ENCODE peak calls at places on chromosomes 7 and 10, in six cellular contexts. P, U, D, G, Y and Z are unnamed samples.

GRCh38 chr7:27229448-27229847 is 13.2 kb upstream of the EVX1 start:
- DNase-seq in P (no peak), U (no peak), D (no peak), G (no peak), Y (no peak), Z (no peak)

GRCh38 chr7:47536705-47537611 is 45.0 kb downstream of the TNS3 start:
- DNase-seq in P (no peak), U (peak), D (no peak), G (peak), Y (peak), Z (no peak)

GRCh38 chr7:20153999-20154398 is 63.2 kb downstream of the MACC1 start:
- DNase-seq in P (no peak), U (no peak), D (no peak), G (no peak), Y (no peak), Z (no peak)

GRCh38 chr10:126921974-126922525 is 16.8 kb downstream of the DOCK1 start:
- DNase-seq in P (no peak), U (no peak), D (no peak), G (no peak), Y (peak), Z (no peak)

GRCh38 chr10:46992794-46993552 is 81.7 kb downstream of the PTPN20 start:
- DNase-seq in P (no peak), U (no peak), D (no peak), G (no peak), Y (peak), Z (no peak)

GRCh38 chr7:20159226-20159747 is 57.9 kb downstream of the MACC1 start:
- DNase-seq in P (no peak), U (no peak), D (no peak), G (no peak), Y (no peak), Z (no peak)

GRCh38 chr7:137287651-137288258 is 55.8 kb downstream of the PTN start:
- DNase-seq in P (no peak), U (no peak), D (no peak), G (no peak), Y (peak), Z (no peak)

GRCh38 chr7:21869785-21870402 is 75.8 kb downstream of the CDCA7L start:
- DNase-seq in P (no peak), U (no peak), D (no peak), G (no peak), Y (peak), Z (no peak)

GRCh38 chr7:20114463-20114862 is 102.7 kb downstream of the MACC1 start:
- DNase-seq in P (peak), U (no peak), D (no peak), G (no peak), Y (peak), Z (peak)

GRCh38 chr10:121734517-121735137 is 136.4 kb upstream of the FGFR2 start:
- DNase-seq in P (peak), U (no peak), D (no peak), G (no peak), Y (peak), Z (peak)

GRCh38 chr7:130468612-130469011 is 23.3 kb upstream of the MEST start:
- DNase-seq in P (no peak), U (no peak), D (no peak), G (no peak), Y (no peak), Z (no peak)

GRCh38 chr7:17625038-17625437 is 315.3 kb downstream of the SNX13 start:
- DNase-seq in P (no peak), U (no peak), D (no peak), G (no peak), Y (peak), Z (no peak)

GRCh38 chr7:37028909-37029440 is 304.7 kb upstream of the AOAH start:
- DNase-seq in P (no peak), U (no peak), D (no peak), G (no peak), Y (no peak), Z (no peak)

GRCh38 chr7:2002561-2003450 is 229.9 kb downstream of the MAD1L1 start:
- DNase-seq in P (no peak), U (peak), D (peak), G (peak), Y (no peak), Z (no peak)

GRCh38 chr7:50921114-50921513 is 138.4 kb upstream of the GRB10 start:
- DNase-seq in P (no peak), U (no peak), D (no peak), G (no peak), Y (no peak), Z (no peak)

GRCh38 chr7:107627002-107627401 is 33.6 kb upstream of the SLC26A4 start:
- DNase-seq in P (no peak), U (no peak), D (no peak), G (no peak), Y (no peak), Z (no peak)

GRCh38 chr10:29926649-29927048 is 132.7 kb downstream of the JCAD start:
- DNase-seq in P (no peak), U (no peak), D (no peak), G (no peak), Y (peak), Z (no peak)

GRCh38 chr10:29063806-29064644 is 224.8 kb upstream of the LYZL1 start:
- DNase-seq in P (no peak), U (no peak), D (no peak), G (no peak), Y (peak), Z (no peak)

GRCh38 chr7:138837627-138838026 is 39.6 kb upstream of the ATP6V0A4 start:
- DNase-seq in P (no peak), U (no peak), D (no peak), G (no peak), Y (peak), Z (no peak)

GRCh38 chr7:5396999-5397656 is 26.5 kb downstream of the TNRC18 start:
- DNase-seq in P (peak), U (no peak), D (peak), G (peak), Y (peak), Z (peak)

GRCh38 chr7:128304212-128304611 is 39.5 kb downstream of the RBM28 start:
- DNase-seq in P (no peak), U (no peak), D (no peak), G (no peak), Y (no peak), Z (no peak)

GRCh38 chr7:1897076-1897860 is 227.2 kb downstream of the ELFN1 start:
- DNase-seq in P (no peak), U (no peak), D (peak), G (peak), Y (no peak), Z (no peak)

GRCh38 chr10:24408365-24408764 is 199.4 kb downstream of the KIAA1217 start:
- DNase-seq in P (no peak), U (no peak), D (no peak), G (no peak), Y (no peak), Z (no peak)

GRCh38 chr7:35185908-35186731 is 67.8 kb downstream of the TBX20 start:
- DNase-seq in P (peak), U (peak), D (no peak), G (peak), Y (peak), Z (no peak)

GRCh38 chr7:12007591-12007990 is 175.6 kb upstream of the THSD7A start:
- DNase-seq in P (no peak), U (no peak), D (no peak), G (no peak), Y (no peak), Z (no peak)

GRCh38 chr10:63799511-63799910 is 278.3 kb downstream of the REEP3 start:
- DNase-seq in P (no peak), U (no peak), D (no peak), G (no peak), Y (no peak), Z (no peak)

GRCh38 chr7:31053986-31054385 is 1.9 kb downstream of the ADCYAP1R1 start:
- DNase-seq in P (no peak), U (no peak), D (no peak), G (no peak), Y (no peak), Z (no peak)

GRCh38 chr10:23373156-23373555 is 28.6 kb upstream of the C10orf67 start:
- DNase-seq in P (no peak), U (no peak), D (no peak), G (no peak), Y (no peak), Z (no peak)

GRCh38 chr7:47484457-47484856 is 97.5 kb downstream of the TNS3 start:
- DNase-seq in P (no peak), U (no peak), D (no peak), G (no peak), Y (no peak), Z (no peak)

GRCh38 chr7:141221007-141221612 is 147.2 kb downstream of the TMEM178B start:
- DNase-seq in P (no peak), U (no peak), D (no peak), G (no peak), Y (no peak), Z (no peak)

GRCh38 chr7:5636446-5636835 is 145.0 kb downstream of the RNF216 start:
- DNase-seq in P (no peak), U (no peak), D (no peak), G (no peak), Y (peak), Z (no peak)

GRCh38 chr10:28082316-28082715 is 83.4 kb upstream of the ODAD2 start:
- DNase-seq in P (no peak), U (no peak), D (no peak), G (no peak), Y (no peak), Z (no peak)

GRCh38 chr10:68212721-68213352 is 19.1 kb downstream of the ATOH7 start:
- DNase-seq in P (peak), U (no peak), D (no peak), G (no peak), Y (peak), Z (peak)

GRCh38 chr7:42972703-42973500 is 40.7 kb downstream of the MRPL32 start:
- DNase-seq in P (no peak), U (no peak), D (no peak), G (no peak), Y (peak), Z (no peak)

GRCh38 chr7:25429731-25430130 is 201.4 kb upstream of the NPVF start:
- DNase-seq in P (no peak), U (no peak), D (no peak), G (no peak), Y (peak), Z (no peak)

GRCh38 chr10:133473270-133473669 is 19.5 kb downstream of the SCART1 start:
- DNase-seq in P (no peak), U (no peak), D (no peak), G (no peak), Y (no peak), Z (no peak)

GRCh38 chr10:86068532-86069337 is 297.9 kb downstream of the GRID1 start:
- DNase-seq in P (no peak), U (no peak), D (no peak), G (no peak), Y (no peak), Z (no peak)

GRCh38 chr7:128236924-128237586 is 4.0 kb upstream of the LEP start:
- DNase-seq in P (no peak), U (no peak), D (peak), G (no peak), Y (peak), Z (no peak)

GRCh38 chr10:116809528-116810500 is 39.5 kb upstream of the ENO4 start:
- DNase-seq in P (no peak), U (no peak), D (no peak), G (no peak), Y (peak), Z (no peak)
- TF ChIP-seq CTCF in P (peak), U (peak), D (no peak), G (peak), Y (peak), Z (peak)

GRCh38 chr7:136183981-136184380 is 206.8 kb upstream of the MTPN start:
- DNase-seq in P (no peak), U (no peak), D (no peak), G (no peak), Y (no peak), Z (no peak)
- TF ChIP-seq CTCF in P (no peak), U (no peak), D (no peak), G (no peak), Y (no peak), Z (no peak)

GRCh38 chr7:116527521-116527920 is 2.7 kb downstream of the CAV1 start:
- DNase-seq in P (no peak), U (no peak), D (no peak), G (no peak), Y (peak), Z (no peak)

GRCh38 chr7:116525298-116525912 is 569 bp downstream of the CAV1 start:
- DNase-seq in P (peak), U (no peak), D (no peak), G (peak), Y (peak), Z (peak)

GRCh38 chr7:116524609-116525297 is at the start of gene CAV1:
- DNase-seq in P (peak), U (peak), D (peak), G (peak), Y (peak), Z (peak)

GRCh38 chr7:116526897-116527296 is 2.1 kb downstream of the CAV1 start:
- DNase-seq in P (no peak), U (no peak), D (no peak), G (no peak), Y (no peak), Z (no peak)

GRCh38 chr7:116525913-116526857 is 1.3 kb downstream of the CAV1 start:
- DNase-seq in P (peak), U (peak), D (peak), G (peak), Y (peak), Z (peak)
- TF ChIP-seq CTCF in P (peak), U (peak), D (peak), G (peak), Y (peak), Z (peak)

GRCh38 chr10:117865945-117866344 is 180.8 kb downstream of the RAB11FIP2 start:
- DNase-seq in P (no peak), U (no peak), D (no peak), G (no peak), Y (no peak), Z (no peak)

GRCh38 chr10:117860135-117860534 is 186.6 kb downstream of the RAB11FIP2 start:
- DNase-seq in P (no peak), U (no peak), D (no peak), G (no peak), Y (no peak), Z (no peak)

GRCh38 chr10:117860823-117861222 is 185.9 kb downstream of the RAB11FIP2 start:
- DNase-seq in P (peak), U (no peak), D (no peak), G (no peak), Y (peak), Z (peak)
- TF ChIP-seq CTCF in P (peak), U (peak), D (no peak), G (peak), Y (peak), Z (peak)

DNA sequence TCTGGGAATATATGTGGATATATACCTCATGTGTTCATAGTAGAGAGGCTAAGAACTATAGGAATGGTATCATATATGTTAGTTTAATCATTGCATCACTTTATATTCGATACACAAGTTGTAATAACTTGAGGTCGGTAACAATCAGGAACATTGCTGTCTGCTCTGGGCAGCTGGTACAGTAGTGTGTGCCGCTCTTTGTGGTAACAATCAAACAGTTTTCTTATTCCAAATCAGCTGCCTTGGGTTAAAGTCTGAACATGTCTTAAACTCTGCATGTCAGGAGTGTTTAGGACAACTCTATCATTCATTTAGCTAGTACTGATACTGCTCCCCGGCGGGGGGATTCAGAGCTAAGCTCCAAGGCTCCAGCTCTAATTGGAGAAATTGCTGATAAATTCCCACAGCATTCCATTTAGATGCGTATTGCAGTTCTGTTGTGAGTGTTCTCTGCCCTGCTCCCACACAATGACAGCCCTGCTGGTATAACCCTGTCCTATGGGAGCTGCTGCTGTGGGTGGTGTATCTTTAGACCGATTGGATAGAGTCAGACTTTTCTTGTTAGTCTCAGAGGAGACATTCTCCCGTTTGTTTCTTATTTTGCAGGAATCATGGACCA is 707.5 kb upstream of the FZD8 start:
- DNase-seq in P (no peak), U (peak), D (no peak), G (no peak), Y (peak), Z (no peak)
- TF ChIP-seq CTCF in P (no peak), U (no peak), D (no peak), G (no peak), Y (no peak), Z (no peak)

DNA sequence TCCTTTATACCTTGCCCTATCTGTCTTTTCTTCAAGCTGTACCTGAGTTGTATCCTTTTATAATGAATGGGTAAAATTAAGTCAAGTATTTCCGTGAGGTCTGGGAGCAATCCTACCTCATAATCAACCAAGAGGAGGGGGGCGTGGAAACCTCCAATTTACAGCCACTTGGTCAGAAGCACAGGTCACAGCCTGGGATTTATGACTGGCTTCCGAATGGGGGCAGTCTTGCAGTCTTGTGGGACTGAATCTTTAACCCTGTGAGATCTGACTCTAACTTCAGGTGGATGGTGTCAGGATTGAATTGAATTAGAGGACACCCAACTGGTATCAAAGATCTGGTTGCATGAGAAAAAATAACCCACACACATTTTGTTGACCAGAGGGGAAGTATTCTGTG is 23.5 kb upstream of the KCNMA1 start:
- DNase-seq in P (no peak), U (no peak), D (no peak), G (no peak), Y (no peak), Z (no peak)
- TF ChIP-seq CTCF in P (no peak), U (no peak), D (no peak), G (no peak), Y (no peak), Z (no peak)

GRCh38 chr7:67738-68395 is 124.5 kb upstream of the FAM20C start:
- DNase-seq in P (no peak), U (no peak), D (no peak), G (no peak), Y (no peak), Z (no peak)
- TF ChIP-seq CTCF in P (no peak), U (no peak), D (no peak), G (no peak), Y (no peak), Z (no peak)

DNA sequence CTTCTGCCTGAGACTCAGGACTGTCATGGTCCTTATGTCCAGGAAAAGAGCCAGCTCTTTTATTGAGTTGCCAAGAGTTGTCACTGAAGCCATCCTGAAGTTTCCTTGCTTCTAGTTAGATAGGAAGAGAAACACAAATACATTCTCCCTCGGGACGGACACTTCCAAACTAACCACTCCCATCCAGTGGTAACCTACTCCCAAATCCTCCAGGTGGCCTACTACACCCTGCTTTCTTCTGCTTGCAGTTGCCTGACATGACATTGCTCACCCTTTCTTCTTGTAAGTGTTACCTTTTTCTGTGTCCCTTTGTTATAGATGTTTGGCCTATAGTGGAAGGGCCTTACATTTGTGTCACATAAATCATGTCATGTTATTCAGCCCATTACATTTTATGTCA is 346.8 kb downstream of the NRG3 start:
- DNase-seq in P (no peak), U (no peak), D (no peak), G (no peak), Y (no peak), Z (no peak)
- TF ChIP-seq CTCF in P (peak), U (no peak), D (no peak), G (peak), Y (no peak), Z (no peak)

GRCh38 chr7:134327896-134328295 is 11.2 kb upstream of the SLC35B4 start:
- DNase-seq in P (peak), U (no peak), D (peak), G (no peak), Y (peak), Z (peak)
- TF ChIP-seq CTCF in P (peak), U (no peak), D (peak), G (peak), Y (peak), Z (peak)

DNA sequence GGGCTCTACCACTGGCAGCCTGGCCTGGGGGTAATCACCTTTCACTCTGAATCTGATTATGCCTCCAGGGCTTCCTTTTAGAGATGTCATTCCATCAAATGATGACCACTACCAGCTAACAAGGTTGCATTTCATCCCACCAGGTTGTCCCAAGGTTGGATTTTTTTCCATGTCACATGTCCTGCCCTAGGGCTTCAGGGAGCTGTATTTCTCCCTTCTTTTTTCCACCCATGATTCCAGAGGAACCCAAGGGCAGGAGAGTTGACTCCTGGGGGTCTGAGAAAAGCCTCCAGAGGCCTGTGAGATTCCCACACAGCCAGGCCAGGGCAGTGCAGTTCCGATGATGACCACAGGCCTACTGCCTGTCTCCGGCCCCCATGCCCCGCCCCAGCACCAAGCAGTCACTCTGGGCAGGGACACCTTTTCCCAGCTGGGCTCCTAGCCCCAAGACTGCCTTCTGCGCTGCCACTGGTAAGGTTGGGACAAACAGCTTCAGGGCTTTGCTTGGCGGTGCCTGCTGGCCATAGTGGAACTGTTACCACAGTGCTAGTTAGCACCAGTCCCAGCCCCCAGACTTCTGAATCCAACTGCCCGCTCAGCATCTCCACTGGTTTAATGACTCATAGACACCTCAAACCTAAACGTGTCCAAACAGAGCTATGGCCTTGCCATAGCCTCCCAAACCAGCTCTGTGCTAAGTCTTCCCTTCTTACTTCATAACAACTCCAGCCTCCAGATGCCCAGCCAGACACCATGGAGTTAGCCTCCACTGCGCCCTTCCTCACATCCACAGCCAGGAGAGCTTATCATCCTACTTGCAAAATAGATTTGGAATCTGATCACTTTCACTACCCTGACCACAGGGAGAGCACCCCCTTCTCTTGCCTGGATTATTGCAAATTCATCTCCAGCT is 133.7 kb downstream of the ARHGAP22 start:
- DNase-seq in P (no peak), U (no peak), D (no peak), G (peak), Y (peak), Z (no peak)
- TF ChIP-seq CTCF in P (no peak), U (no peak), D (no peak), G (no peak), Y (no peak), Z (no peak)